ENCODE peak calls at places on chromosomes 1 and 21, in nine cellular contexts. L is activated CD8-positive, alpha-beta memory T cell treated with anti-CD3 and anti-CD28 coated beads for 24 hours; D is NB4; O is NCI-H748 treated with DMSO at 0.1 percent for 48 hours; R is CD8-positive, alpha-beta T cell; V is WTC11; G is AG08396; Z is effector CD4-positive, alpha-beta T cell; Y is psoas muscle. K is an unnamed sample.

GRCh38 chr21:25453524-25453923 is 153.8 kb downstream of the MRPL39 start:
- DNase-seq in L (no peak), Z (no peak), R (no peak), D (no peak), V (no peak), G (no peak), O (no peak), Y (no peak), K (no peak)

GRCh38 chr1:37479255-37480124 is 5.1 kb downstream of the ZC3H12A start:
- DNase-seq in R (peak), Y (peak), D (peak), V (no peak), Z (peak), L (peak), O (no peak), G (peak), K (peak)

GRCh38 chr21:44779417-44780139 is 22.0 kb downstream of the UBE2G2 start:
- DNase-seq in V (no peak), Z (no peak), R (no peak), O (no peak), Y (no peak), D (no peak), G (no peak), L (peak), K (no peak)

GRCh38 chr1:147618077-147618569 is 52.2 kb downstream of the ACP6 start:
- DNase-seq in V (no peak), L (no peak), D (peak), G (no peak), R (no peak), Y (no peak), Z (peak), O (no peak), K (no peak)

GRCh38 chr1:7534061-7534825 is 236.9 kb upstream of the VAMP3 start:
- DNase-seq in O (no peak), Z (no peak), R (no peak), D (no peak), G (no peak), L (no peak), V (no peak), Y (no peak), K (no peak)

GRCh38 chr1:46556822-46557221 is 5.4 kb upstream of the KNCN start:
- DNase-seq in Z (no peak), V (no peak), Y (no peak), D (peak), G (peak), R (no peak), O (no peak), L (no peak), K (no peak)

GRCh38 chr1:63129184-63129583 is 193.2 kb upstream of the FOXD3 start:
- DNase-seq in Y (no peak), D (no peak), G (no peak), Z (no peak), R (no peak), V (no peak), L (no peak), O (no peak), K (no peak)

GRCh38 chr1:59926381-59927243 is at the start of gene CYP2J2:
- DNase-seq in O (peak), L (peak), D (no peak), R (peak), Y (peak), G (peak), V (peak), Z (no peak), K (peak)

GRCh38 chr1:10074059-10074854 is 41.5 kb downstream of the UBE4B start:
- DNase-seq in D (peak), Z (no peak), L (peak), G (peak), V (no peak), Y (peak), O (no peak), R (peak), K (no peak)

GRCh38 chr1:37949524-37950152 is 2.8 kb upstream of the INPP5B start:
- DNase-seq in L (no peak), D (no peak), Y (no peak), R (no peak), Z (no peak), O (no peak), G (no peak), V (no peak), K (no peak)

GRCh38 chr1:145991799-145992412 is 4.5 kb downstream of the TXNIP start:
- DNase-seq in Y (peak), O (no peak), G (no peak), L (no peak), D (peak), R (no peak), Z (no peak), V (no peak), K (no peak)

GRCh38 chr1:118185083-118185899 is at the start of gene SPAG17:
- DNase-seq in G (peak), Y (peak), Z (no peak), O (no peak), L (no peak), V (peak), R (no peak), D (peak), K (no peak)

GRCh38 chr1:55071477-55071876 is 32.1 kb downstream of the PCSK9 start:
- DNase-seq in D (peak), R (no peak), Y (no peak), G (peak), O (peak), L (no peak), Z (no peak), V (peak), K (no peak)